ENCODE peak calls at places on chromosomes 6 and 20, in eight cellular contexts. S, H, V, I, B, E, L and N are unnamed samples. For H3K4me1 and H3K27me3, the result is how much of the 10 kb centered on the place peaks cover.

GRCh38 chr6:155352812-155353211 is 38.5 kb upstream of the TFB1M start:
- DNase-seq in I (no peak), B (no peak), E (no peak), H (no peak), L (no peak), V (no peak), S (no peak), N (no peak)

GRCh38 chr6:18080544-18080943 is 41.9 kb downstream of the NHLRC1 start:
- DNase-seq in V (no peak), B (no peak), S (no peak), L (no peak), H (no peak), I (no peak), E (no peak), N (no peak)

GRCh38 chr6:36594816-36595167 is 630 bp downstream of the SRSF3 start:
- DNase-seq in B (peak), V (no peak), H (no peak), I (peak), E (no peak), L (no peak), S (no peak), N (peak)

GRCh38 chr6:169008641-169009040 is 245.0 kb downstream of the THBS2 start:
- DNase-seq in V (no peak), E (no peak), I (no peak), S (no peak), B (no peak), L (no peak), H (peak), N (peak)

GRCh38 chr20:3818155-3819151 is 1.9 kb upstream of the AP5S1 start:
- DNase-seq in H (peak), E (peak), S (no peak), I (peak), L (peak), B (no peak), V (no peak), N (peak)

GRCh38 chr6:71395731-71396409 is 107.3 kb downstream of the OGFRL1 start:
- DNase-seq in B (no peak), V (no peak), L (no peak), I (no peak), S (no peak), E (no peak), H (no peak), N (no peak)

GRCh38 chr20:50216543-50217206 is 26.0 kb downstream of the CEBPB start:
- DNase-seq in E (no peak), L (no peak), I (no peak), V (no peak), S (no peak), H (no peak), B (no peak), N (no peak)

GRCh38 chr6:163711615-163712568 is 297.4 kb downstream of the QKI start:
- DNase-seq in E (no peak), S (no peak), H (peak), B (no peak), V (peak), I (peak), L (no peak), N (no peak)

GRCh38 chr20:2806351-2806701 is 5.9 kb upstream of the CPXM1 start:
- DNase-seq in H (no peak), S (no peak), I (no peak), L (no peak), V (no peak), B (no peak), E (no peak), N (no peak)

GRCh38 chr6:148192310-148192709 is 150.3 kb upstream of the SASH1 start:
- DNase-seq in S (no peak), H (no peak), B (no peak), L (no peak), V (no peak), E (no peak), I (peak), N (no peak)

GRCh38 chr20:47276856-47277541 is 79.5 kb downstream of the ZMYND8 start:
- DNase-seq in I (peak), L (no peak), E (no peak), S (no peak), H (no peak), V (peak), B (no peak), N (no peak)

GRCh38 chr6:110816677-110817076 is 1.4 kb upstream of the CDK19 start:
- DNase-seq in S (no peak), H (peak), I (no peak), B (no peak), L (no peak), V (no peak), E (no peak), N (no peak)

GRCh38 chr20:59812286-59813125 is 120.9 kb downstream of the SYCP2 start:
- DNase-seq in H (no peak), V (no peak), B (no peak), L (no peak), E (no peak), S (no peak), I (peak), N (no peak)

GRCh38 chr6:140915001-140915950 is 1217.4 kb upstream of the GJE1 start:
- DNase-seq in H (no peak), B (no peak), L (no peak), I (no peak), E (no peak), V (no peak), S (no peak), N (peak)

GRCh38 chr6:12436683-12437082 is 146.5 kb downstream of the EDN1 start:
- DNase-seq in S (no peak), I (no peak), L (no peak), V (no peak), H (no peak), E (no peak), B (no peak), N (no peak)

GRCh38 chr20:39009348-39009747 is 47.2 kb downstream of the DHX35 start:
- DNase-seq in H (no peak), S (no peak), B (no peak), E (no peak), V (no peak), L (no peak), I (no peak), N (peak)

GRCh38 chr6:126821706-126822105 is 296.8 kb upstream of the RSPO3 start:
- DNase-seq in L (peak), I (no peak), S (no peak), E (no peak), V (no peak), H (no peak), B (no peak), N (no peak)

GRCh38 chr20:45114465-45115385 is at the start of gene WFDC5:
- DNase-seq in S (no peak), H (peak), V (no peak), B (no peak), E (no peak), I (no peak), L (peak), N (no peak)

GRCh38 chr20:63085087-63085861 is 78.5 kb upstream of the BHLHE23 start:
- DNase-seq in E (no peak), I (no peak), B (no peak), L (no peak), S (no peak), H (no peak), V (peak), N (peak)

GRCh38 chr6:11205721-11206120 is 26.7 kb downstream of the NEDD9 start:
- DNase-seq in H (no peak), S (no peak), L (no peak), E (no peak), I (no peak), B (no peak), V (no peak), N (no peak)

GRCh38 chr6:127481628-127482027 is 22.4 kb upstream of the KIAA0408 start:
- DNase-seq in E (no peak), B (no peak), S (no peak), L (no peak), V (no peak), I (no peak), H (peak), N (no peak)

GRCh38 chr6:132153221-132153896 is 202.2 kb upstream of the CCN2 start:
- DNase-seq in L (no peak), E (no peak), V (no peak), I (no peak), S (no peak), H (no peak), B (no peak), N (no peak)

GRCh38 chr20:24953621-24954133 is 4.6 kb downstream of the CST7 start:
- DNase-seq in V (no peak), H (no peak), E (no peak), B (no peak), I (no peak), L (no peak), S (peak), N (no peak)

GRCh38 chr6:147958683-147959082 is 384.0 kb upstream of the SASH1 start:
- DNase-seq in S (no peak), V (no peak), L (no peak), E (no peak), H (no peak), B (no peak), I (no peak), N (no peak)

GRCh38 chr6:112218563-112218962 is 35.8 kb downstream of the LAMA4 start:
- DNase-seq in V (peak), B (no peak), I (no peak), L (no peak), S (no peak), H (no peak), E (no peak), N (no peak)

GRCh38 chr6:164183556-164184123 is 769.1 kb downstream of the QKI start:
- DNase-seq in V (no peak), L (no peak), H (no peak), E (no peak), B (no peak), I (no peak), S (no peak), N (no peak)

GRCh38 chr20:19512886-19513285 is 245.2 kb upstream of the RIN2 start:
- DNase-seq in B (no peak), S (no peak), E (no peak), L (no peak), V (no peak), H (no peak), I (no peak), N (no peak)

GRCh38 chr20:62409935-62410741 is 3.1 kb upstream of the CABLES2 start:
- DNase-seq in E (no peak), V (no peak), L (peak), I (peak), B (peak), H (peak), S (no peak), N (peak)

GRCh38 chr6:73497915-73498314 is 22.9 kb downstream of the EEF1A1 start:
- DNase-seq in B (no peak), I (no peak), E (no peak), V (no peak), S (no peak), L (no peak), H (no peak), N (no peak)

GRCh38 chr20:38222231-38222922 is 38.2 kb downstream of the KIAA1755 start:
- DNase-seq in V (no peak), S (peak), E (no peak), H (peak), B (peak), L (peak), I (peak), N (peak)

GRCh38 chr6:125781307-125781868 is 9.4 kb upstream of the NCOA7 start:
- DNase-seq in E (no peak), H (peak), V (no peak), B (no peak), S (no peak), L (peak), I (peak), N (peak)

GRCh38 chr6:113763311-113763766 is 93.8 kb upstream of the MARCKS start:
- DNase-seq in S (no peak), B (no peak), L (no peak), E (no peak), V (no peak), I (no peak), H (no peak), N (no peak)

GRCh38 chr6:159056941-159057340 is 12.2 kb upstream of the TAGAP start:
- DNase-seq in L (no peak), I (no peak), V (no peak), S (no peak), E (no peak), H (no peak), B (no peak), N (no peak)

GRCh38 chr6:16720861-16721260 is 40.4 kb downstream of the ATXN1 start:
- DNase-seq in V (no peak), B (no peak), E (no peak), H (no peak), I (no peak), S (no peak), L (no peak), N (no peak)

GRCh38 chr6:16725145-16725864 is 36.0 kb downstream of the ATXN1 start:
- DNase-seq in S (no peak), H (no peak), I (no peak), V (no peak), E (peak), B (no peak), L (no peak), N (peak)

GRCh38 chr6:16721977-16722376 is 39.3 kb downstream of the ATXN1 start:
- DNase-seq in V (no peak), E (no peak), S (no peak), I (no peak), B (no peak), L (no peak), H (no peak), N (peak)

GRCh38 chr6:16723833-16724232 is 37.4 kb downstream of the ATXN1 start:
- DNase-seq in H (peak), L (no peak), V (no peak), B (no peak), E (peak), S (no peak), I (no peak), N (peak)

GRCh38 chr6:16722616-16723015 is 38.6 kb downstream of the ATXN1 start:
- DNase-seq in B (no peak), V (no peak), S (no peak), L (no peak), E (no peak), I (no peak), H (no peak), N (no peak)
- H3K4me1 ChIP-seq in B (under half), V (under half), S (under half), L (under half), E (half or more), I (under half), H (under half), N (half or more)

DNA sequence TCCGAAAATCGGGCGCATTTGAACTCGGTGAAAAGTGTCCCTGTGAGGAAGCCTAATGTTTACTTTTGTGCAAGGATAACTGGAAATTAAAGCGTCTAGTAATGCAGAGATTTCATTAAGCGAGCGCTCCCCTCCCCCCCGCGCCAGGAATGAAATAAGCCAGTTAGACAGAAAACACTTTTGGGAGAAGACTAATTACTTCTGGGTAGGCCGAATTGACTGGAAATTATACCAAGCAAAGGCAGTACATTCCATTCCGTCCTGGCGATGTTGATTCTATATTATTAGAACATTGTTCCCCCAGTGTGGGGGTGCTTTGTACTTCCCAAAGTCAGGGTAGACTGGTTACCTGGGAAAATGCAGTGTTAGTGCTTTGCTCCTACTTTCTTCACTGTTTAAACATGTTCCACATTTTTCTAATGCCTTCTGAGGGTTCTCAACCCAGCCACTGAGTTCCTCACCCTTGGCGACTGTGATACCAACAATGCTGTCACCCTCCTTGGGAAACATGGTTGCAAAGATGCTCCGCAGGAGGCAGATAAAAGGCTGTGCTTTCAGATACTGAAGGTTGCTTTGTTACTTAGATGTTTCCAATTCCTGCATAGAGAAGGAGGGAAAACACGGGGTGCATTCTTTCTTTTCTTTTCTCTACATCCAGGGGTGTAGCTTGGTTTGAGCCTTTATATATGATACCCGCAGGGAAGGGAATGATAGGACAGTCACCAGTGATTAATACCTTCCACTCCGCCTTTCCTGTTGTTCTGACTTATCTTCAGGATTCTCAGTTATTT is 2.6 kb downstream of the GJA1 start:
- DNase-seq in S (no peak), L (no peak), H (peak), I (peak), B (no peak), E (no peak), V (no peak), N (peak)
- H3K4me3 ChIP-seq in S (peak), L (no peak), H (peak), I (peak), B (peak), E (peak), V (peak), N (peak)

GRCh38 chr6:90573624-90574023 is 13.2 kb downstream of the MAP3K7 start:
- DNase-seq in I (no peak), B (no peak), E (no peak), L (no peak), H (no peak), S (no peak), V (no peak), N (no peak)
- H3K27me3 ChIP-seq in I (under half), B (under half), E (under half), L (under half), H (under half), S (under half), V (under half), N (under half)

GRCh38 chr20:17676378-17676759 is 5.7 kb downstream of the RRBP1 start:
- DNase-seq in L (no peak), B (no peak), V (no peak), H (no peak), I (no peak), E (no peak), S (no peak), N (no peak)
- H3K4me1 ChIP-seq in L (under half), B (under half), V (under half), H (under half), I (under half), E (under half), S (under half), N (under half)

GRCh38 chr6:98824907-98825601 is 9.3 kb upstream of the POU3F2 start:
- DNase-seq in I (no peak), L (no peak), H (peak), V (no peak), E (no peak), B (no peak), S (no peak), N (no peak)
- H3K4me3 ChIP-seq in I (peak), L (no peak), H (peak), V (no peak), E (no peak), B (no peak), S (no peak), N (peak)

GRCh38 chr20:61185181-61185580 is 66.9 kb upstream of the CDH4 start:
- DNase-seq in S (no peak), I (no peak), L (no peak), E (no peak), V (no peak), B (no peak), H (no peak), N (no peak)
- H3K27me3 ChIP-seq in S (under half), I (under half), L (under half), E (under half), V (under half), B (under half), H (under half), N (under half)

GRCh38 chr6:3230275-3231212 is 3.1 kb upstream of the TUBB2B start:
- DNase-seq in V (no peak), L (no peak), I (peak), B (no peak), H (peak), S (no peak), E (no peak), N (peak)
- H3K4me1 ChIP-seq in V (under half), L (under half), I (under half), B (half or more), H (half or more), S (half or more), E (under half), N (under half)

GRCh38 chr6:26257272-26257671 is 107.7 kb upstream of the BTN3A2 start:
- DNase-seq in V (no peak), H (no peak), S (no peak), E (no peak), I (no peak), B (no peak), L (no peak), N (no peak)
- H3K4me3 ChIP-seq in V (no peak), H (no peak), S (no peak), E (no peak), I (no peak), B (no peak), L (no peak), N (no peak)